ENCODE peak calls at places on chromosomes 6 and 20, in eight cellular contexts. V is psoas muscle; Y is A549; K is transverse colon; H is hypothalamus; D is midbrain; M is lung; L is activated CD8-positive, alpha-beta memory T cell treated with anti-CD3 and anti-CD28 coated beads, Interleukin-2, amount 50 U/mL, for 4 hours. S is an unnamed sample.

GRCh38 chr20:50682947-50683530 is 8.3 kb downstream of the RIPOR3 start:
- DNase-seq in Y (no peak), L (no peak), D (no peak), H (no peak), K (no peak), M (no peak), V (no peak), S (peak)

GRCh38 chr6:22247916-22248482 is 48.8 kb downstream of the PRL start:
- DNase-seq in L (no peak), V (no peak), K (no peak), Y (no peak), M (no peak), H (no peak), D (no peak), S (no peak)

GRCh38 chr20:43448748-43449535 is 8.8 kb upstream of the SRSF6 start:
- DNase-seq in D (peak), V (no peak), M (no peak), Y (peak), K (peak), H (no peak), L (peak), S (no peak)

GRCh38 chr6:15329154-15329781 is 83.4 kb downstream of the JARID2 start:
- DNase-seq in D (peak), M (no peak), H (no peak), V (no peak), L (no peak), Y (no peak), K (no peak), S (peak)

GRCh38 chr20:23349338-23350006 is 1.1 kb upstream of the NXT1 start:
- DNase-seq in V (no peak), M (peak), K (peak), L (no peak), Y (peak), D (no peak), H (no peak), S (no peak)

GRCh38 chr20:25040438-25040831 is 17.5 kb downstream of the ACSS1 start:
- DNase-seq in V (no peak), L (no peak), K (peak), D (no peak), M (peak), Y (no peak), H (no peak), S (no peak)

GRCh38 chr20:40497781-40498691 is 191.0 kb downstream of the MAFB start:
- DNase-seq in D (no peak), M (peak), Y (no peak), H (no peak), L (no peak), K (peak), V (peak), S (peak)

GRCh38 chr6:39599996-39600395 is 125.2 kb downstream of the KIF6 start:
- DNase-seq in L (no peak), Y (no peak), D (no peak), M (no peak), V (no peak), H (no peak), K (no peak), S (no peak)

GRCh38 chr6:116057766-116058165 is 2.9 kb downstream of the FRK start:
- DNase-seq in Y (no peak), V (no peak), K (no peak), H (no peak), L (no peak), D (no peak), M (no peak), S (no peak)

GRCh38 chr6:10542135-10542689 is 21.1 kb downstream of the GCNT2 start:
- DNase-seq in Y (no peak), K (no peak), D (no peak), H (no peak), L (no peak), M (no peak), V (no peak), S (no peak)

GRCh38 chr6:140663772-140664171 is 1289.3 kb upstream of the CITED2 start:
- DNase-seq in K (no peak), Y (no peak), V (no peak), D (no peak), H (no peak), L (no peak), M (no peak), S (no peak)

GRCh38 chr6:16511723-16512584 is 249.3 kb downstream of the ATXN1 start:
- DNase-seq in V (no peak), Y (no peak), K (peak), M (no peak), H (no peak), L (peak), D (no peak), S (no peak)

GRCh38 chr6:45002390-45002789 is 325.7 kb upstream of the RUNX2 start:
- DNase-seq in V (no peak), H (no peak), M (no peak), K (no peak), L (no peak), D (no peak), Y (no peak), S (no peak)

GRCh38 chr6:78611886-78612480 is 255.4 kb upstream of the IRAK1BP1 start:
- DNase-seq in K (no peak), Y (peak), L (no peak), H (no peak), M (no peak), D (no peak), V (no peak), S (no peak)

GRCh38 chr6:167710521-167710920 is 116.2 kb upstream of the AFDN start:
- DNase-seq in V (no peak), H (no peak), D (no peak), Y (no peak), M (no peak), K (no peak), L (no peak), S (no peak)

GRCh38 chr6:111950661-111951426 is 77.6 kb upstream of the FYN start:
- DNase-seq in D (no peak), K (no peak), Y (no peak), L (no peak), V (no peak), H (no peak), M (no peak), S (peak)

GRCh38 chr20:14005996-14006395 is 10.7 kb downstream of the MACROD2 start:
- DNase-seq in H (no peak), Y (no peak), L (no peak), K (no peak), V (no peak), D (no peak), M (no peak), S (no peak)